ENCODE peak calls at places on chromosomes 1 and 21, in six cellular contexts. X is SK-N-SH, J is H1, I is HCT116, K is HepG2, U is K562. D is an unnamed sample.

GRCh38 chr1:42998381-42998780 is 39.7 kb upstream of the SLC2A1 start:
- DNase-seq in X (no peak), J (no peak), I (no peak), K (no peak), U (no peak), D (no peak)

GRCh38 chr1:41020654-41021053 is 871 bp downstream of the SLFNL1 start:
- DNase-seq in X (peak), J (no peak), I (no peak), K (no peak), U (no peak), D (no peak)

GRCh38 chr21:45324430-45325205 is 36.9 kb upstream of the POFUT2 start:
- DNase-seq in X (peak), J (no peak), I (no peak), K (no peak), U (no peak), D (no peak)

GRCh38 chr21:28767523-28767922 is 225.2 kb downstream of the LTN1 start:
- DNase-seq in X (no peak), J (no peak), I (no peak), K (no peak), U (no peak), D (no peak)

GRCh38 chr1:156601122-156601830 is at the start of gene GPATCH4:
- DNase-seq in X (peak), J (peak), I (peak), K (peak), U (peak), D (peak)

GRCh38 chr1:48697066-48697707 is 79.5 kb downstream of the BEND5 start:
- DNase-seq in X (peak), J (peak), I (peak), K (peak), U (peak), D (peak)

GRCh38 chr21:34801519-34802132 is 132.8 kb downstream of the CLIC6 start:
- DNase-seq in X (peak), J (no peak), I (no peak), K (no peak), U (peak), D (no peak)

GRCh38 chr1:217524787-217525520 is 105.9 kb downstream of the GPATCH2 start:
- DNase-seq in X (no peak), J (no peak), I (no peak), K (no peak), U (no peak), D (no peak)

GRCh38 chr1:64248065-64248464 is 44.6 kb downstream of the UBE2U start:
- DNase-seq in X (no peak), J (no peak), I (no peak), K (no peak), U (no peak), D (no peak)

GRCh38 chr21:16624468-16625102 is 888.3 kb upstream of the CXADR start:
- DNase-seq in X (peak), J (no peak), I (no peak), K (no peak), U (no peak), D (no peak)

GRCh38 chr1:27542463-27543273 is 52.7 kb upstream of the WASF2 start:
- DNase-seq in X (no peak), J (no peak), I (peak), K (peak), U (peak), D (no peak)

GRCh38 chr1:103489881-103490280 is 35.6 kb upstream of the RNPC3 start:
- DNase-seq in X (no peak), J (no peak), I (no peak), K (no peak), U (no peak), D (no peak)

GRCh38 chr1:65344171-65344570 is 34.8 kb downstream of the DNAJC6 start:
- DNase-seq in X (no peak), J (no peak), I (no peak), K (no peak), U (no peak), D (no peak)

GRCh38 chr1:20413791-20414140 is 72.2 kb downstream of the CAMK2N1 start:
- DNase-seq in X (no peak), J (no peak), I (no peak), K (no peak), U (no peak), D (no peak)

GRCh38 chr21:38277501-38278111 is 20.8 kb downstream of the KCNJ15 start:
- DNase-seq in X (no peak), J (no peak), I (no peak), K (no peak), U (no peak), D (no peak)

GRCh38 chr1:235107368-235108184 is 21.1 kb downstream of the TOMM20 start:
- DNase-seq in X (no peak), J (peak), I (no peak), K (no peak), U (no peak), D (no peak)

GRCh38 chr1:112515311-112516009 is 6.7 kb downstream of the WNT2B start:
- DNase-seq in X (no peak), J (no peak), I (no peak), K (peak), U (no peak), D (no peak)

GRCh38 chr1:33331444-33332356 is 10.8 kb upstream of the A3GALT2 start:
- DNase-seq in X (no peak), J (no peak), I (no peak), K (no peak), U (no peak), D (no peak)

GRCh38 chr1:247517795-247518612 is 18.2 kb downstream of the OR2C3 start:
- DNase-seq in X (peak), J (no peak), I (no peak), K (no peak), U (peak), D (no peak)

GRCh38 chr1:42930178-42931107 is 28.2 kb downstream of the SLC2A1 start:
- DNase-seq in X (no peak), J (no peak), I (no peak), K (no peak), U (no peak), D (no peak)

GRCh38 chr21:36164427-36164784 is 7.8 kb downstream of the DOP1B start:
- DNase-seq in X (peak), J (no peak), I (no peak), K (peak), U (no peak), D (peak)

GRCh38 chr1:171743014-171743870 is 1.4 kb upstream of the VAMP4 start:
- DNase-seq in X (no peak), J (no peak), I (no peak), K (no peak), U (no peak), D (no peak)

GRCh38 chr1:211647666-211648065 is 27.8 kb downstream of the NEK2 start:
- DNase-seq in X (no peak), J (no peak), I (no peak), K (no peak), U (no peak), D (no peak)

GRCh38 chr1:13702425-13703127 is 2.6 kb downstream of the PRDM2 start:
- DNase-seq in X (no peak), J (no peak), I (no peak), K (no peak), U (no peak), D (no peak)

GRCh38 chr1:44442791-44443190 is 37.7 kb downstream of the RNF220 start:
- DNase-seq in X (no peak), J (no peak), I (no peak), K (no peak), U (no peak), D (no peak)

GRCh38 chr21:28699591-28700259 is 293.0 kb downstream of the LTN1 start:
- DNase-seq in X (no peak), J (no peak), I (no peak), K (no peak), U (no peak), D (peak)

GRCh38 chr1:34885405-34886247 is 26.1 kb upstream of the SMIM12 start:
- DNase-seq in X (no peak), J (peak), I (no peak), K (no peak), U (peak), D (no peak)
- TF ChIP-seq JUND in X (no peak), J (no peak), I (no peak), K (no peak), U (no peak), D (no peak)

DNA sequence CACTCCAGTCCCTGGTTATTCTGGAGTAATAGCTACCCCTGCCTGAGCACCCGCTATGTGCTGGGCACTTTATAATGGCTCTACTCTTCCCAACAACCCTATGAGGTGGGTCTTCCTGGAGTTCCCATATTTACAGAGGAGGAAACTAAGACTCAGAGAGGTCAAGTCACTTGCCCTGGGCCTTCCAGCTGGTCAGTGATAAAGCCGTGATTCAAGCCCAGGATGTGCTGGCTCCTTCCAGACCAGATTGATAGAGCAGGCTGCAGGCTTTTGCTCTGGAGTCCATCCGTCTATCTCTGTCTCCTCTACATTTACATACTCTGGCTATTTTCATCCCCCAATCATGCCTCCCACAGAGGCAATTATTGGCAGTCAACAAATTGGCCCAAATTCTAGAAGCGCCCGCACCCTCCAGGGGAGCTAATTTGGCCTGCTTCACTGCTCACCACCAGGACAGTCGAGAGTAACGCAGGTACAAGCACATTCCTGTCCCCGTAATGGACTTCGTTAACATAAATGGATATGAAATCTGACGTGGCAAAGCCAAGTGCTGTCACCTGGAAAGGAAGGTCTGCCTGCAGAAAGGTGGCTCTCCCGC is 39.8 kb upstream of the SELENON start:
- DNase-seq in X (no peak), J (no peak), I (no peak), K (no peak), U (no peak), D (no peak)
- TF ChIP-seq JUND in X (no peak), J (no peak), I (no peak), K (no peak), U (no peak), D (no peak)

DNA sequence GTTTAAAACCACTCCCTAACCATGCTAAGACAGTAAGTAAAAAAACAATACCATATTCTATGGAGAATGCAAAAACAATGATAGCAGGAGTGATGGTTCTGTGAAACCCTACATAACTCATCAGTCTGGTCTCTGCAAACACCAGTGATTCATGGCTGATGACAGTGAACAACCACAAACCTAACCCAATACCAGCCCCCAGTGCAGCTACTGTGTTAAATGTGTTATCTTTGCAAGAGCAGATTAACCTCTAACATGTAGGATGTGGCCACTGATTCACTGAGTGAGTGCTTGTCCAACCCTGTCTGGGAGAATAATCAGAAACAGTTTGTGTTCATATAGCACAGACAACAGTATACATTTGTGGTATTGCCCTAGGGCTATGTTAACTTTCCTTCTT is 100.2 kb upstream of the COG2 start:
- DNase-seq in X (no peak), J (no peak), I (no peak), K (no peak), U (peak), D (no peak)
- TF ChIP-seq JUND in X (no peak), J (no peak), I (no peak), K (no peak), U (no peak), D (no peak)

GRCh38 chr1:153968972-153969371 is 1.3 kb downstream of the CREB3L4 start:
- DNase-seq in X (no peak), J (no peak), I (no peak), K (no peak), U (no peak), D (no peak)
- TF ChIP-seq JUND in X (no peak), J (no peak), I (no peak), K (no peak), U (no peak), D (no peak)